ENCODE peak calls at places on chromosomes 2 and 18, in six cellular contexts. One of them, this sample, is unnamed.

GRCh38 chr2:71950256-71951066 is 197.2 kb downstream of the CYP26B1 start:
- DNase-seq in fibroblast of pulmonary artery: no peak
- DNase-seq in NB4: peak
- DNase-seq in endodermal cell: peak
- DNase-seq in GM13977: no peak
- DNase-seq in HFFc6: no peak
- DNase-seq in this sample: no peak

GRCh38 chr2:135904590-135904989 is 28.3 kb upstream of the MCM6 start:
- DNase-seq in fibroblast of pulmonary artery: peak
- DNase-seq in NB4: no peak
- DNase-seq in endodermal cell: no peak
- DNase-seq in GM13977: no peak
- DNase-seq in HFFc6: peak
- DNase-seq in this sample: no peak

GRCh38 chr2:9984217-9984739 is 32.8 kb downstream of the GRHL1 start:
- DNase-seq in fibroblast of pulmonary artery: peak
- DNase-seq in NB4: peak
- DNase-seq in endodermal cell: no peak
- DNase-seq in GM13977: peak
- DNase-seq in HFFc6: peak
- DNase-seq in this sample: peak

GRCh38 chr18:49342690-49343089 is 117.8 kb downstream of the DYM start:
- DNase-seq in fibroblast of pulmonary artery: peak
- DNase-seq in NB4: no peak
- DNase-seq in endodermal cell: no peak
- DNase-seq in GM13977: no peak
- DNase-seq in HFFc6: no peak
- DNase-seq in this sample: no peak

GRCh38 chr2:43542285-43542933 is 53.4 kb downstream of the THADA start:
- DNase-seq in fibroblast of pulmonary artery: peak
- DNase-seq in NB4: peak
- DNase-seq in endodermal cell: no peak
- DNase-seq in GM13977: peak
- DNase-seq in HFFc6: peak
- DNase-seq in this sample: peak

GRCh38 chr2:80238692-80239469 is 65.7 kb downstream of the LRRTM1 start:
- DNase-seq in fibroblast of pulmonary artery: peak
- DNase-seq in NB4: peak
- DNase-seq in endodermal cell: peak
- DNase-seq in GM13977: no peak
- DNase-seq in HFFc6: peak
- DNase-seq in this sample: no peak

GRCh38 chr2:64318476-64318748 is 135.6 kb upstream of the LGALSL start:
- DNase-seq in fibroblast of pulmonary artery: no peak
- DNase-seq in NB4: no peak
- DNase-seq in endodermal cell: no peak
- DNase-seq in GM13977: peak
- DNase-seq in HFFc6: no peak
- DNase-seq in this sample: no peak

GRCh38 chr2:10581990-10582389 is 107.8 kb downstream of the NOL10 start:
- DNase-seq in fibroblast of pulmonary artery: no peak
- DNase-seq in NB4: no peak
- DNase-seq in endodermal cell: no peak
- DNase-seq in GM13977: no peak
- DNase-seq in HFFc6: no peak
- DNase-seq in this sample: no peak

GRCh38 chr18:48529796-48530195 is 9.0 kb upstream of the CTIF start:
- DNase-seq in fibroblast of pulmonary artery: peak
- DNase-seq in NB4: no peak
- DNase-seq in endodermal cell: peak
- DNase-seq in GM13977: no peak
- DNase-seq in HFFc6: peak
- DNase-seq in this sample: no peak

GRCh38 chr2:201415149-201415548 is 36.1 kb downstream of the TRAK2 start:
- DNase-seq in fibroblast of pulmonary artery: no peak
- DNase-seq in NB4: no peak
- DNase-seq in endodermal cell: no peak
- DNase-seq in GM13977: no peak
- DNase-seq in HFFc6: no peak
- DNase-seq in this sample: no peak

GRCh38 chr2:66301073-66301766 is 133.7 kb upstream of the MEIS1 start:
- DNase-seq in fibroblast of pulmonary artery: peak
- DNase-seq in NB4: no peak
- DNase-seq in endodermal cell: no peak
- DNase-seq in GM13977: no peak
- DNase-seq in HFFc6: no peak
- DNase-seq in this sample: no peak

GRCh38 chr2:85554980-85555612 is 6.2 kb downstream of the GGCX start:
- DNase-seq in fibroblast of pulmonary artery: no peak
- DNase-seq in NB4: no peak
- DNase-seq in endodermal cell: no peak
- DNase-seq in GM13977: no peak
- DNase-seq in HFFc6: no peak
- DNase-seq in this sample: no peak

GRCh38 chr2:110748489-110748867 is 16.1 kb downstream of the ACOXL start:
- DNase-seq in fibroblast of pulmonary artery: no peak
- DNase-seq in NB4: peak
- DNase-seq in endodermal cell: no peak
- DNase-seq in GM13977: peak
- DNase-seq in HFFc6: no peak
- DNase-seq in this sample: peak

DNA sequence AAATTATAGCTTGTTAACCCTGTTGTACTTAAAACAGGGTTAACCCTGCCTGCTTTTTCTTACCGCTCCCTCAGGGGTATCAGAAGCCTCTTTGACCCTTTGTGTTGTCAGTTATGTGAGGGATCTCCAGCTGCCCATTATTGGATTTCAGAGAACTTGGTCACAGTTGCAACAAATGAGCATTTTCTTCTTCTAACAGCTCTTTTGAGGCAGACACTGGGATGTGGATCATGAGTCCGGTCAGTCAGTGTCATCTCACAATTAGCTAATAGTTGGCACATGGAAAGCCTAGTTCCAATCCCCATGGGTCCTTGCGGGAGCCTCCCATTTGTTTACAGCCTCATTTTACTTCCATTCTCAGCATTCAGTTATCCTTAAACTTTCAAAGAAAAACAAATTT is 546.9 kb upstream of the ZEB2 start:
- DNase-seq in fibroblast of pulmonary artery: no peak
- DNase-seq in NB4: no peak
- DNase-seq in endodermal cell: no peak
- DNase-seq in GM13977: no peak
- DNase-seq in HFFc6: no peak
- DNase-seq in this sample: no peak
- TF ChIP-seq CTCF in fibroblast of pulmonary artery: no peak
- TF ChIP-seq CTCF in NB4: no peak
- TF ChIP-seq CTCF in endodermal cell: no peak
- TF ChIP-seq CTCF in GM13977: no peak
- TF ChIP-seq CTCF in HFFc6: no peak
- TF ChIP-seq CTCF in this sample: no peak

DNA sequence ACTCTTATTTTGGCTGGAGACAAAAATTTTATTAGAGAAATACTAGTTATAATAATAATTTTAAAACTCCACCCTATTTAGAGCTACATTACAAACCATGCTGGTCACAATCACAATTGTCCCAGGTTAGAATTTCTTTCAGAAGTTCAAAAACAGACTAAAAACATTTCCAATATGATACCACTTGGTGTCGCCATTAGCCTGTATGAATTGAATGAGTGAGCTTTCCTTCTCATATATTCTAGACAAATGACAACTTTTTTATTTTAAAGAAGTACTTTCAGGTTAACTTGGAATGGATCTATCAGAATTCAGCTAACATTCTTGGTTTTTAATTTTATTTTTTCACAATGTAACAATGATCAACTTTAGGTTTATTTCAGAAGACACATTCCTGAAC is 48.0 kb downstream of the SERPINB8 start:
- DNase-seq in fibroblast of pulmonary artery: peak
- DNase-seq in NB4: peak
- DNase-seq in endodermal cell: no peak
- DNase-seq in GM13977: peak
- DNase-seq in HFFc6: peak
- DNase-seq in this sample: no peak
- TF ChIP-seq CTCF in fibroblast of pulmonary artery: peak
- TF ChIP-seq CTCF in NB4: peak
- TF ChIP-seq CTCF in endodermal cell: peak
- TF ChIP-seq CTCF in GM13977: peak
- TF ChIP-seq CTCF in HFFc6: peak
- TF ChIP-seq CTCF in this sample: peak

GRCh38 chr18:46478796-46479195 is 178.2 kb downstream of the LOXHD1 start:
- DNase-seq in fibroblast of pulmonary artery: no peak
- DNase-seq in NB4: no peak
- DNase-seq in endodermal cell: no peak
- DNase-seq in GM13977: no peak
- DNase-seq in HFFc6: no peak
- DNase-seq in this sample: no peak

GRCh38 chr18:46481048-46481846 is 175.8 kb downstream of the LOXHD1 start:
- DNase-seq in fibroblast of pulmonary artery: peak
- DNase-seq in NB4: peak
- DNase-seq in endodermal cell: peak
- DNase-seq in GM13977: peak
- DNase-seq in HFFc6: peak
- DNase-seq in this sample: peak

GRCh38 chr18:46482831-46483230 is 174.2 kb downstream of the LOXHD1 start:
- DNase-seq in fibroblast of pulmonary artery: no peak
- DNase-seq in NB4: no peak
- DNase-seq in endodermal cell: peak
- DNase-seq in GM13977: no peak
- DNase-seq in HFFc6: no peak
- DNase-seq in this sample: no peak

GRCh38 chr18:46480187-46480586 is 176.8 kb downstream of the LOXHD1 start:
- DNase-seq in fibroblast of pulmonary artery: no peak
- DNase-seq in NB4: no peak
- DNase-seq in endodermal cell: peak
- DNase-seq in GM13977: no peak
- DNase-seq in HFFc6: no peak
- DNase-seq in this sample: no peak

GRCh38 chr18:46481847-46482245 is 175.2 kb downstream of the LOXHD1 start:
- DNase-seq in fibroblast of pulmonary artery: peak
- DNase-seq in NB4: no peak
- DNase-seq in endodermal cell: peak
- DNase-seq in GM13977: no peak
- DNase-seq in HFFc6: peak
- DNase-seq in this sample: no peak
- TF ChIP-seq CTCF in fibroblast of pulmonary artery: no peak
- TF ChIP-seq CTCF in NB4: no peak
- TF ChIP-seq CTCF in endodermal cell: no peak
- TF ChIP-seq CTCF in GM13977: no peak
- TF ChIP-seq CTCF in HFFc6: no peak
- TF ChIP-seq CTCF in this sample: no peak

GRCh38 chr2:205776139-205776538 is 93.8 kb downstream of the NRP2 start:
- DNase-seq in fibroblast of pulmonary artery: peak
- DNase-seq in NB4: peak
- DNase-seq in endodermal cell: peak
- DNase-seq in GM13977: peak
- DNase-seq in HFFc6: peak
- DNase-seq in this sample: peak
- TF ChIP-seq CTCF in fibroblast of pulmonary artery: peak
- TF ChIP-seq CTCF in NB4: peak
- TF ChIP-seq CTCF in endodermal cell: peak
- TF ChIP-seq CTCF in GM13977: peak
- TF ChIP-seq CTCF in HFFc6: peak
- TF ChIP-seq CTCF in this sample: peak

GRCh38 chr18:13216732-13217465 is 1.7 kb upstream of the LDLRAD4 start:
- DNase-seq in fibroblast of pulmonary artery: no peak
- DNase-seq in NB4: peak
- DNase-seq in endodermal cell: peak
- DNase-seq in GM13977: peak
- DNase-seq in HFFc6: no peak
- DNase-seq in this sample: peak
- TF ChIP-seq CTCF in fibroblast of pulmonary artery: no peak
- TF ChIP-seq CTCF in NB4: no peak
- TF ChIP-seq CTCF in endodermal cell: peak
- TF ChIP-seq CTCF in GM13977: peak
- TF ChIP-seq CTCF in HFFc6: no peak
- TF ChIP-seq CTCF in this sample: peak

GRCh38 chr2:194166818-194167217 is 1490.2 kb upstream of the SLC39A10 start:
- DNase-seq in fibroblast of pulmonary artery: peak
- DNase-seq in NB4: peak
- DNase-seq in endodermal cell: peak
- DNase-seq in GM13977: no peak
- DNase-seq in HFFc6: no peak
- DNase-seq in this sample: no peak
- TF ChIP-seq CTCF in fibroblast of pulmonary artery: peak
- TF ChIP-seq CTCF in NB4: peak
- TF ChIP-seq CTCF in endodermal cell: peak
- TF ChIP-seq CTCF in GM13977: peak
- TF ChIP-seq CTCF in HFFc6: peak
- TF ChIP-seq CTCF in this sample: peak

DNA sequence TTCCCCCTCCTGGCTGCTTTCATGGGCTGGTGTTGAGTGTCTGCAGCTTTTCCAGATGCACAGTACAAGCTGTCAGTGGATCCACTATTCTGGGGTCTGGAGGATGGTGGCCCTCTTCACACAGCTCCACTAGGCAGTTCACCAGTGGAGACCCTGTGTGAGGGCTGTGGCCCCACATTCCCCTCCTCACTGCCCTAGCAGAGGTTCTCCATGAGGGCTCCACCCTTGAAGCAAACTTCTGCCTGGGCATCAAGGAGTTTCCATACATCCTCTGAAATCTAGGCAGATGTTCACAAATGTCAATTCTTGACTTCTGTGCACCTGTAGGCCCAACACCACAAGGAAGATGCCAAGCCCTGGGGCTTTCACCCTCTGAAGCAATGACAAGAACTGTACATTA is 1386.2 kb upstream of the ACVR2A start:
- DNase-seq in fibroblast of pulmonary artery: no peak
- DNase-seq in NB4: no peak
- DNase-seq in endodermal cell: no peak
- DNase-seq in GM13977: no peak
- DNase-seq in HFFc6: no peak
- DNase-seq in this sample: no peak
- TF ChIP-seq CTCF in fibroblast of pulmonary artery: no peak
- TF ChIP-seq CTCF in NB4: no peak
- TF ChIP-seq CTCF in endodermal cell: no peak
- TF ChIP-seq CTCF in GM13977: no peak
- TF ChIP-seq CTCF in HFFc6: no peak
- TF ChIP-seq CTCF in this sample: no peak